ENCODE peak calls at places on chromosomes 13 and 19, in nine cellular contexts. One of them, this sample, is unnamed.

GRCh38 chr13:35984776-35985453 is 146.3 kb downstream of the DCLK1 start:
- DNase-seq in OCI-LY7: no peak
- DNase-seq in hepatic stellate cell: no peak
- DNase-seq in ELR: no peak
- DNase-seq in activated naive CD4-positive, alpha-beta T cell treated with anti-CD3 and anti-CD28 coated beads for 36 hours: no peak
- DNase-seq in occipital lobe: peak; percentile 27
- DNase-seq in activated CD4-positive, alpha-beta T cell treated with anti-CD3 and anti-CD28 coated beads for 1 hour: no peak
- DNase-seq in iris pigment epithelial cell: no peak
- DNase-seq in right lobe of liver: no peak
- DNase-seq in this sample: no peak

GRCh38 chr13:46181799-46182490 is at the start of gene LCP1:
- DNase-seq in ELR: peak; percentile 8
- DNase-seq in hepatic stellate cell: no peak
- DNase-seq in activated CD4-positive, alpha-beta T cell treated with anti-CD3 and anti-CD28 coated beads for 1 hour: peak; percentile 61
- DNase-seq in right lobe of liver: no peak
- DNase-seq in activated naive CD4-positive, alpha-beta T cell treated with anti-CD3 and anti-CD28 coated beads for 36 hours: peak; percentile 92
- DNase-seq in OCI-LY7: peak; percentile 97
- DNase-seq in iris pigment epithelial cell: no peak
- DNase-seq in occipital lobe: no peak
- DNase-seq in this sample: peak; percentile 84

GRCh38 chr13:51562011-51562671 is 22.1 kb upstream of the WDFY2 start:
- DNase-seq in activated CD4-positive, alpha-beta T cell treated with anti-CD3 and anti-CD28 coated beads for 1 hour: no peak
- DNase-seq in occipital lobe: no peak
- DNase-seq in iris pigment epithelial cell: no peak
- DNase-seq in activated naive CD4-positive, alpha-beta T cell treated with anti-CD3 and anti-CD28 coated beads for 36 hours: no peak
- DNase-seq in right lobe of liver: no peak
- DNase-seq in ELR: no peak
- DNase-seq in hepatic stellate cell: no peak
- DNase-seq in OCI-LY7: no peak
- DNase-seq in this sample: no peak

GRCh38 chr19:18895828-18896341 is at the start of gene CERS1:
- DNase-seq in OCI-LY7: no peak
- DNase-seq in iris pigment epithelial cell: no peak
- DNase-seq in ELR: peak; percentile 34
- DNase-seq in activated naive CD4-positive, alpha-beta T cell treated with anti-CD3 and anti-CD28 coated beads for 36 hours: no peak
- DNase-seq in right lobe of liver: no peak
- DNase-seq in activated CD4-positive, alpha-beta T cell treated with anti-CD3 and anti-CD28 coated beads for 1 hour: no peak
- DNase-seq in occipital lobe: peak; percentile 20
- DNase-seq in hepatic stellate cell: no peak
- DNase-seq in this sample: no peak

GRCh38 chr19:38877781-38878574 is at the start of gene RINL:
- DNase-seq in activated naive CD4-positive, alpha-beta T cell treated with anti-CD3 and anti-CD28 coated beads for 36 hours: peak; percentile 88
- DNase-seq in activated CD4-positive, alpha-beta T cell treated with anti-CD3 and anti-CD28 coated beads for 1 hour: peak; percentile 52
- DNase-seq in right lobe of liver: no peak
- DNase-seq in iris pigment epithelial cell: no peak
- DNase-seq in hepatic stellate cell: no peak
- DNase-seq in ELR: no peak
- DNase-seq in occipital lobe: no peak
- DNase-seq in OCI-LY7: peak; percentile 87
- DNase-seq in this sample: peak; percentile 66

GRCh38 chr19:44746616-44746945 is 1.9 kb upstream of the BCL3 start:
- DNase-seq in right lobe of liver: peak; percentile 53
- DNase-seq in OCI-LY7: no peak
- DNase-seq in iris pigment epithelial cell: no peak
- DNase-seq in hepatic stellate cell: no peak
- DNase-seq in activated CD4-positive, alpha-beta T cell treated with anti-CD3 and anti-CD28 coated beads for 1 hour: no peak
- DNase-seq in occipital lobe: no peak
- DNase-seq in activated naive CD4-positive, alpha-beta T cell treated with anti-CD3 and anti-CD28 coated beads for 36 hours: no peak
- DNase-seq in ELR: no peak
- DNase-seq in this sample: no peak

GRCh38 chr13:99307648-99308339 is 595 bp upstream of the GPR183 start:
- DNase-seq in activated naive CD4-positive, alpha-beta T cell treated with anti-CD3 and anti-CD28 coated beads for 36 hours: peak; percentile 89
- DNase-seq in occipital lobe: no peak
- DNase-seq in right lobe of liver: no peak
- DNase-seq in OCI-LY7: no peak
- DNase-seq in activated CD4-positive, alpha-beta T cell treated with anti-CD3 and anti-CD28 coated beads for 1 hour: no peak
- DNase-seq in iris pigment epithelial cell: peak; percentile 92
- DNase-seq in hepatic stellate cell: peak; percentile 39
- DNase-seq in ELR: peak; percentile 91
- DNase-seq in this sample: peak; percentile 74

GRCh38 chr13:93867481-93867880 is 612.0 kb downstream of the DCT start:
- DNase-seq in right lobe of liver: no peak
- DNase-seq in iris pigment epithelial cell: no peak
- DNase-seq in occipital lobe: no peak
- DNase-seq in hepatic stellate cell: no peak
- DNase-seq in activated CD4-positive, alpha-beta T cell treated with anti-CD3 and anti-CD28 coated beads for 1 hour: no peak
- DNase-seq in activated naive CD4-positive, alpha-beta T cell treated with anti-CD3 and anti-CD28 coated beads for 36 hours: no peak
- DNase-seq in ELR: peak; percentile 45
- DNase-seq in OCI-LY7: no peak
- DNase-seq in this sample: no peak

GRCh38 chr13:34030782-34031181 is 212.8 kb downstream of the RFC3 start:
- DNase-seq in occipital lobe: no peak
- DNase-seq in ELR: peak; percentile 10
- DNase-seq in hepatic stellate cell: no peak
- DNase-seq in activated CD4-positive, alpha-beta T cell treated with anti-CD3 and anti-CD28 coated beads for 1 hour: no peak
- DNase-seq in OCI-LY7: no peak
- DNase-seq in iris pigment epithelial cell: no peak
- DNase-seq in activated naive CD4-positive, alpha-beta T cell treated with anti-CD3 and anti-CD28 coated beads for 36 hours: no peak
- DNase-seq in right lobe of liver: no peak
- DNase-seq in this sample: no peak

GRCh38 chr19:12766051-12766521 is 9.3 kb downstream of the HOOK2 start:
- DNase-seq in hepatic stellate cell: no peak
- DNase-seq in activated CD4-positive, alpha-beta T cell treated with anti-CD3 and anti-CD28 coated beads for 1 hour: peak; percentile 52
- DNase-seq in activated naive CD4-positive, alpha-beta T cell treated with anti-CD3 and anti-CD28 coated beads for 36 hours: peak; percentile 91
- DNase-seq in occipital lobe: peak; percentile 68
- DNase-seq in iris pigment epithelial cell: peak; percentile 83
- DNase-seq in right lobe of liver: no peak
- DNase-seq in ELR: peak; percentile 88
- DNase-seq in OCI-LY7: peak; percentile 77
- DNase-seq in this sample: peak; percentile 82

GRCh38 chr13:50376895-50377575 is 361.8 kb downstream of the KCNRG start:
- DNase-seq in hepatic stellate cell: no peak
- DNase-seq in iris pigment epithelial cell: no peak
- DNase-seq in activated CD4-positive, alpha-beta T cell treated with anti-CD3 and anti-CD28 coated beads for 1 hour: no peak
- DNase-seq in activated naive CD4-positive, alpha-beta T cell treated with anti-CD3 and anti-CD28 coated beads for 36 hours: no peak
- DNase-seq in right lobe of liver: no peak
- DNase-seq in occipital lobe: no peak
- DNase-seq in OCI-LY7: no peak
- DNase-seq in ELR: no peak
- DNase-seq in this sample: no peak

GRCh38 chr19:14669940-14670339 is 4.7 kb downstream of the ADGRE3 start:
- DNase-seq in occipital lobe: no peak
- DNase-seq in hepatic stellate cell: no peak
- DNase-seq in activated CD4-positive, alpha-beta T cell treated with anti-CD3 and anti-CD28 coated beads for 1 hour: no peak
- DNase-seq in right lobe of liver: no peak
- DNase-seq in iris pigment epithelial cell: no peak
- DNase-seq in activated naive CD4-positive, alpha-beta T cell treated with anti-CD3 and anti-CD28 coated beads for 36 hours: no peak
- DNase-seq in ELR: no peak
- DNase-seq in OCI-LY7: no peak
- DNase-seq in this sample: no peak

GRCh38 chr13:104436555-104436954 is 1370.3 kb upstream of the SLC10A2 start:
- DNase-seq in right lobe of liver: no peak
- DNase-seq in ELR: no peak
- DNase-seq in activated naive CD4-positive, alpha-beta T cell treated with anti-CD3 and anti-CD28 coated beads for 36 hours: no peak
- DNase-seq in occipital lobe: no peak
- DNase-seq in OCI-LY7: no peak
- DNase-seq in hepatic stellate cell: no peak
- DNase-seq in iris pigment epithelial cell: no peak
- DNase-seq in activated CD4-positive, alpha-beta T cell treated with anti-CD3 and anti-CD28 coated beads for 1 hour: no peak
- DNase-seq in this sample: no peak

GRCh38 chr13:63025741-63026140 is 1610.1 kb upstream of the PCDH20 start:
- DNase-seq in iris pigment epithelial cell: no peak
- DNase-seq in right lobe of liver: no peak
- DNase-seq in occipital lobe: no peak
- DNase-seq in activated CD4-positive, alpha-beta T cell treated with anti-CD3 and anti-CD28 coated beads for 1 hour: no peak
- DNase-seq in ELR: no peak
- DNase-seq in OCI-LY7: no peak
- DNase-seq in activated naive CD4-positive, alpha-beta T cell treated with anti-CD3 and anti-CD28 coated beads for 36 hours: no peak
- DNase-seq in hepatic stellate cell: no peak
- DNase-seq in this sample: no peak

GRCh38 chr19:18861917-18862316 is 30.2 kb downstream of the UPF1 start:
- DNase-seq in hepatic stellate cell: no peak
- DNase-seq in ELR: no peak
- DNase-seq in OCI-LY7: no peak
- DNase-seq in occipital lobe: no peak
- DNase-seq in right lobe of liver: no peak
- DNase-seq in activated CD4-positive, alpha-beta T cell treated with anti-CD3 and anti-CD28 coated beads for 1 hour: no peak
- DNase-seq in iris pigment epithelial cell: no peak
- DNase-seq in activated naive CD4-positive, alpha-beta T cell treated with anti-CD3 and anti-CD28 coated beads for 36 hours: no peak
- DNase-seq in this sample: no peak

GRCh38 chr19:20616071-20616470 is 45.3 kb downstream of the ZNF626 start:
- DNase-seq in iris pigment epithelial cell: no peak
- DNase-seq in occipital lobe: no peak
- DNase-seq in right lobe of liver: no peak
- DNase-seq in activated naive CD4-positive, alpha-beta T cell treated with anti-CD3 and anti-CD28 coated beads for 36 hours: no peak
- DNase-seq in hepatic stellate cell: no peak
- DNase-seq in OCI-LY7: no peak
- DNase-seq in activated CD4-positive, alpha-beta T cell treated with anti-CD3 and anti-CD28 coated beads for 1 hour: no peak
- DNase-seq in ELR: no peak
- DNase-seq in this sample: no peak